ENCODE peak calls at places on chromosomes 12 and 14, in four cellular contexts. One of them, this sample, is unnamed.

GRCh38 chr14:24279301-24280186 is 8.1 kb upstream of the RABGGTA start:
- DNase-seq in lower leg skin: no peak
- DNase-seq in osteoblast: peak; percentile 66
- DNase-seq in cardiac fibroblast: peak; percentile 19
- DNase-seq in this sample: no peak

GRCh38 chr12:3882896-3883564 is 9.8 kb upstream of the PARP11 start:
- DNase-seq in lower leg skin: no peak
- DNase-seq in osteoblast: peak; percentile 50
- DNase-seq in cardiac fibroblast: peak; percentile 31
- DNase-seq in this sample: no peak

GRCh38 chr12:65568517-65568916 is 255.8 kb upstream of the HMGA2 start:
- DNase-seq in lower leg skin: no peak
- DNase-seq in osteoblast: peak; percentile 57
- DNase-seq in cardiac fibroblast: peak; percentile 83
- DNase-seq in this sample: peak; percentile 94

GRCh38 chr12:128455849-128456248 is 188.9 kb downstream of the TMEM132C start:
- DNase-seq in lower leg skin: no peak
- DNase-seq in osteoblast: no peak
- DNase-seq in cardiac fibroblast: no peak
- DNase-seq in this sample: no peak

GRCh38 chr12:56688846-56689113 is 696 bp upstream of the PTGES3 start:
- DNase-seq in lower leg skin: no peak
- DNase-seq in osteoblast: no peak
- DNase-seq in cardiac fibroblast: no peak
- DNase-seq in this sample: no peak

GRCh38 chr14:104246401-104247335 is 108.3 kb downstream of the KIF26A start:
- DNase-seq in lower leg skin: peak; percentile 60
- DNase-seq in osteoblast: peak; percentile 39
- DNase-seq in cardiac fibroblast: no peak
- DNase-seq in this sample: no peak

GRCh38 chr12:113333877-113334785 is 778 bp downstream of the SLC8B1 start:
- DNase-seq in lower leg skin: no peak
- DNase-seq in osteoblast: no peak
- DNase-seq in cardiac fibroblast: no peak
- DNase-seq in this sample: no peak

GRCh38 chr12:52401926-52402325 is 4.2 kb downstream of the KRT82 start:
- DNase-seq in lower leg skin: no peak
- DNase-seq in osteoblast: peak; percentile 35
- DNase-seq in cardiac fibroblast: no peak
- DNase-seq in this sample: no peak

GRCh38 chr12:84874125-84874824 is 38.3 kb downstream of the SLC6A15 start:
- DNase-seq in lower leg skin: no peak
- DNase-seq in osteoblast: peak; percentile 36
- DNase-seq in cardiac fibroblast: peak; percentile 75
- DNase-seq in this sample: peak; percentile 22

GRCh38 chr12:132182206-132182710 is 38.0 kb downstream of the NOC4L start:
- DNase-seq in lower leg skin: no peak
- DNase-seq in osteoblast: no peak
- DNase-seq in cardiac fibroblast: no peak
- DNase-seq in this sample: no peak

GRCh38 chr14:92987713-92988510 is 65.0 kb downstream of the CHGA start:
- DNase-seq in lower leg skin: no peak
- DNase-seq in osteoblast: peak; percentile 79
- DNase-seq in cardiac fibroblast: no peak
- DNase-seq in this sample: no peak

GRCh38 chr12:132224484-132224883 is 80.2 kb downstream of the NOC4L start:
- DNase-seq in lower leg skin: no peak
- DNase-seq in osteoblast: no peak
- DNase-seq in cardiac fibroblast: no peak
- DNase-seq in this sample: no peak

GRCh38 chr12:32895688-32896437 is 714 bp downstream of the PKP2 start:
- DNase-seq in lower leg skin: no peak
- DNase-seq in osteoblast: peak; percentile 73
- DNase-seq in cardiac fibroblast: no peak
- DNase-seq in this sample: no peak

GRCh38 chr12:49912846-49913245 is 9.1 kb upstream of the FAIM2 start:
- DNase-seq in lower leg skin: no peak
- DNase-seq in osteoblast: peak; percentile 38
- DNase-seq in cardiac fibroblast: no peak
- DNase-seq in this sample: no peak

GRCh38 chr14:72966038-72966437 is 39.8 kb downstream of the DCAF4 start:
- DNase-seq in lower leg skin: no peak
- DNase-seq in osteoblast: no peak
- DNase-seq in cardiac fibroblast: no peak
- DNase-seq in this sample: no peak

GRCh38 chr14:55913324-55914035 is 204.7 kb upstream of the PELI2 start:
- DNase-seq in lower leg skin: no peak
- DNase-seq in osteoblast: peak; percentile 74
- DNase-seq in cardiac fibroblast: peak; percentile 76
- DNase-seq in this sample: peak; percentile 78

GRCh38 chr14:102683399-102684275 is 91.2 kb downstream of the RCOR1 start:
- DNase-seq in lower leg skin: no peak
- DNase-seq in osteoblast: no peak
- DNase-seq in cardiac fibroblast: no peak
- DNase-seq in this sample: no peak

GRCh38 chr14:74621556-74621955 is 9.5 kb upstream of the LTBP2 start:
- DNase-seq in lower leg skin: no peak
- DNase-seq in osteoblast: no peak
- DNase-seq in cardiac fibroblast: peak; percentile 48
- DNase-seq in this sample: no peak

GRCh38 chr14:45038865-45039264 is 45.1 kb upstream of the PRPF39 start:
- DNase-seq in lower leg skin: no peak
- DNase-seq in osteoblast: no peak
- DNase-seq in cardiac fibroblast: no peak
- DNase-seq in this sample: no peak

GRCh38 chr12:3054993-3055711 is 22.0 kb upstream of the TSPAN9 start:
- DNase-seq in lower leg skin: peak; percentile 91
- DNase-seq in osteoblast: peak; percentile 43
- DNase-seq in cardiac fibroblast: peak; percentile 58
- DNase-seq in this sample: peak; percentile 78

GRCh38 chr12:28951941-28952340 is 197.1 kb upstream of the FAR2 start:
- DNase-seq in lower leg skin: no peak
- DNase-seq in osteoblast: no peak
- DNase-seq in cardiac fibroblast: no peak
- DNase-seq in this sample: no peak

GRCh38 chr12:108939594-108939993 is 59.7 kb downstream of the DAO start:
- DNase-seq in lower leg skin: no peak
- DNase-seq in osteoblast: peak; percentile 45
- DNase-seq in cardiac fibroblast: peak; percentile 20
- DNase-seq in this sample: peak; percentile 6

GRCh38 chr12:43696154-43696553 is 62.4 kb downstream of the PUS7L start:
- DNase-seq in lower leg skin: no peak
- DNase-seq in osteoblast: no peak
- DNase-seq in cardiac fibroblast: no peak
- DNase-seq in this sample: no peak

GRCh38 chr12:111429760-111430417 is 24.2 kb downstream of the SH2B3 start:
- DNase-seq in lower leg skin: no peak
- DNase-seq in osteoblast: peak; percentile 72
- DNase-seq in cardiac fibroblast: no peak
- DNase-seq in this sample: no peak

GRCh38 chr14:63186453-63186852 is 17.8 kb upstream of the RHOJ start:
- DNase-seq in lower leg skin: no peak
- DNase-seq in osteoblast: peak; percentile 26
- DNase-seq in cardiac fibroblast: peak; percentile 68
- DNase-seq in this sample: no peak

GRCh38 chr12:88111074-88111652 is 30.7 kb downstream of the CEP290 start:
- DNase-seq in lower leg skin: no peak
- DNase-seq in osteoblast: no peak
- DNase-seq in cardiac fibroblast: peak; percentile 68
- DNase-seq in this sample: no peak

GRCh38 chr14:22837750-22838538 is 1.6 kb downstream of the MMP14 start:
- DNase-seq in lower leg skin: peak; percentile 96
- DNase-seq in osteoblast: peak; percentile 93
- DNase-seq in cardiac fibroblast: peak; percentile 80
- DNase-seq in this sample: no peak

GRCh38 chr12:1348606-1349005 is 245.8 kb downstream of the FBXL14 start:
- DNase-seq in lower leg skin: no peak
- DNase-seq in osteoblast: no peak
- DNase-seq in cardiac fibroblast: no peak
- DNase-seq in this sample: no peak

GRCh38 chr14:64628940-64629403 is 75.3 kb upstream of the PLEKHG3 start:
- DNase-seq in lower leg skin: peak; percentile 79
- DNase-seq in osteoblast: peak; percentile 95
- DNase-seq in cardiac fibroblast: peak; percentile 79
- DNase-seq in this sample: no peak

GRCh38 chr12:4293299-4293941 is 19.9 kb downstream of the CCND2 start:
- DNase-seq in lower leg skin: no peak
- DNase-seq in osteoblast: no peak
- DNase-seq in cardiac fibroblast: no peak
- DNase-seq in this sample: no peak

GRCh38 chr14:61489932-61490331 is 168.6 kb downstream of the PRKCH start:
- DNase-seq in lower leg skin: no peak
- DNase-seq in osteoblast: no peak
- DNase-seq in cardiac fibroblast: peak; percentile 34
- DNase-seq in this sample: no peak

GRCh38 chr14:92978229-92979021 is 55.5 kb downstream of the CHGA start:
- DNase-seq in lower leg skin: no peak
- DNase-seq in osteoblast: no peak
- DNase-seq in cardiac fibroblast: no peak
- DNase-seq in this sample: no peak

GRCh38 chr12:100741084-100741711 is 53.4 kb upstream of the ANO4 start:
- DNase-seq in lower leg skin: peak; percentile 36
- DNase-seq in osteoblast: peak; percentile 86
- DNase-seq in cardiac fibroblast: peak; percentile 43
- DNase-seq in this sample: no peak

GRCh38 chr12:32894566-32894965 is 2.0 kb downstream of the PKP2 start:
- DNase-seq in lower leg skin: no peak
- DNase-seq in osteoblast: no peak
- DNase-seq in cardiac fibroblast: peak; percentile 11
- DNase-seq in this sample: no peak

GRCh38 chr12:51871918-51872688 is 15.8 kb upstream of the ANKRD33 start:
- DNase-seq in lower leg skin: no peak
- DNase-seq in osteoblast: peak; percentile 19
- DNase-seq in cardiac fibroblast: no peak
- DNase-seq in this sample: no peak

GRCh38 chr12:71441350-71441748 is 1.8 kb downstream of the LGR5 start:
- DNase-seq in lower leg skin: no peak
- DNase-seq in osteoblast: peak; percentile 22
- DNase-seq in cardiac fibroblast: no peak
- DNase-seq in this sample: no peak

GRCh38 chr14:69690042-69690441 is 76.9 kb upstream of the SRSF5 start:
- DNase-seq in lower leg skin: no peak
- DNase-seq in osteoblast: no peak
- DNase-seq in cardiac fibroblast: no peak
- DNase-seq in this sample: no peak

DNA sequence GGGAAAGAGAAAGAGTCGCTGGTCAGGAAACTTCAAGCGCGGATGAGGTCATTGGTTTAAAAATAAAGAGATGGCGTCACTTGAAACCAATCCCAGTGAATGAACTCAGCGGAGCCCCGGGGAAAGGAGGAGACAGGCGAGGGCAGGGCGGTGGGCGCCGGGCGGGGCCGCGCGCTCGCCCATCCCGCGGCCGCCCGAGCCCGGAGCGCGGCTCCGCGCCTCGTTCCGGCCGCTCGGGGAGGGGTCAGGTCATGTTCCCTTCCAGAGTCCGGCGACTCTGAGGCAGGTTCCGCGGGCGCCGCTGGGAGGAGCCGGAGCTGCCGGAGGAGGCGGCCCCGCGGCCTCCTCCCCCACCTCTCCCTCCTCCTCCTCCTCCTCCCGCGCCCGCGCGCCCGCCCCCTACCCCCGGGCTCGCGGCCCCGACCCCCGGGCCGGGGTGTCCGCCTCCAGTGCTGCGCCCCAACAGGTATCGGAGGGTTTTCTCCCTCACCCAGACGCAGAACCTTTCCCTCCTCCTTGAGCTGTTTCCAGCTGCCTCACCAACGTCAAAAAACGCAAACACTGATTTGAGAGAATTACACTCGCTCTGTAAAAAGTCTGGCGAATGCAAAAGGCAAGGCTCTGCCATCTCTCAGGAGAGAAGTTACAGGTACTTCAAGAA is at the start of gene DUSP16:
- DNase-seq in lower leg skin: peak; percentile 97
- DNase-seq in osteoblast: peak; percentile 99
- DNase-seq in cardiac fibroblast: peak; percentile 95
- DNase-seq in this sample: peak; percentile 90
- TF ChIP-seq CTCF in lower leg skin: no peak
- TF ChIP-seq CTCF in osteoblast: no peak
- TF ChIP-seq CTCF in cardiac fibroblast: no peak
- TF ChIP-seq CTCF in this sample: no peak

GRCh38 chr12:6297170-6297569 is 13.3 kb upstream of the PLEKHG6 start:
- DNase-seq in lower leg skin: no peak
- DNase-seq in osteoblast: no peak
- DNase-seq in cardiac fibroblast: no peak
- DNase-seq in this sample: no peak

GRCh38 chr12:6292606-6293005 is 17.9 kb upstream of the PLEKHG6 start:
- DNase-seq in lower leg skin: no peak
- DNase-seq in osteoblast: peak; percentile 90
- DNase-seq in cardiac fibroblast: peak; percentile 72
- DNase-seq in this sample: no peak

GRCh38 chr12:6295187-6295811 is 15.2 kb upstream of the PLEKHG6 start:
- DNase-seq in lower leg skin: no peak
- DNase-seq in osteoblast: peak; percentile 86
- DNase-seq in cardiac fibroblast: peak; percentile 92
- DNase-seq in this sample: peak; percentile 88

GRCh38 chr12:6294156-6294532 is 16.3 kb upstream of the PLEKHG6 start:
- DNase-seq in lower leg skin: no peak
- DNase-seq in osteoblast: no peak
- DNase-seq in cardiac fibroblast: no peak
- DNase-seq in this sample: no peak

GRCh38 chr12:6294533-6295186 is 15.8 kb upstream of the PLEKHG6 start:
- DNase-seq in lower leg skin: no peak
- DNase-seq in osteoblast: peak; percentile 35
- DNase-seq in cardiac fibroblast: no peak
- DNase-seq in this sample: no peak
- H3K4me3 ChIP-seq in lower leg skin: no peak overlapping the region
- H3K4me3 ChIP-seq in osteoblast: no peak overlapping the region
- H3K4me3 ChIP-seq in cardiac fibroblast: no peak overlapping the region
- H3K4me3 ChIP-seq in this sample: no peak overlapping the region

GRCh38 chr12:130131025-130131424 is 31.2 kb upstream of the FZD10 start:
- DNase-seq in lower leg skin: no peak
- DNase-seq in osteoblast: no peak
- DNase-seq in cardiac fibroblast: no peak
- DNase-seq in this sample: no peak
- TF ChIP-seq CTCF in lower leg skin: no peak
- TF ChIP-seq CTCF in osteoblast: no peak
- TF ChIP-seq CTCF in cardiac fibroblast: no peak
- TF ChIP-seq CTCF in this sample: no peak

DNA sequence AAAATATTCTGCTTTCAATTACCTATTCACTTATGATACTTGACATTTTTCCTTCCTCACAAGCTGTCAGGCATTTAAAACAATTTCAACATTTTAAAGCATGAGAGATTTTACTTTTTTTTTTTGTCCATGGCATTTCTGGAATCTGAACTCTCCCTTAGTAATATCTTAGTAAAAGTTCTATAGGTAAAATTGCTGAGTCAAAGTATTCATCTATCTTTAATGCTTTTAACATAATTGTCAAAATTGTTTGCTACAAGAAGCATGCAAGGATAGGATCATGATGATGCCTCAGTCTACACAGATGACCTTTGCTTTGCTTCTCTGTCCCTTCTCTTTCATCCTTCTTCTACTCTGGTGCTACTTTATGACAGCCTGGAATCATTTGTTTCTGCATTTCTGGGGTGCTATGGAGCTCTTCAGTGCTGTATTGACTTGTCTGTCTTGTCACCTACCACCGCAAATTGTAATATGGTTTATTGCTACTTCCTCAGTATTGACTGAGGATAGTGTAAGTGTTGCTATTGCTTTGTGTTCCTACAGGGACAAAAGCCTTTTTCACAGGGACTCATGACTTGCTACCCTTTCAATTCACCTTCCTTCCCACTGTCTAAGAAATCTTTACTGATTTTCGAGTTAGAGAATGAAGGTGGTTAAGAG is 589.8 kb upstream of the ATP2B1 start:
- DNase-seq in lower leg skin: no peak
- DNase-seq in osteoblast: no peak
- DNase-seq in cardiac fibroblast: no peak
- DNase-seq in this sample: no peak
- H3K4me3 ChIP-seq in lower leg skin: no peak overlapping the region
- H3K4me3 ChIP-seq in osteoblast: no peak overlapping the region
- H3K4me3 ChIP-seq in cardiac fibroblast: no peak overlapping the region
- H3K4me3 ChIP-seq in this sample: no peak overlapping the region